ENCODE peak calls at places on chromosomes 3 and 15, in nine cellular contexts. One of them, this sample, is unnamed. For H3K36me3, the result is how much of the 10 kb centered on the place peaks cover.

GRCh38 chr3:59784164-59784563 is 734.3 kb upstream of the CFAP20DC start:
- DNase-seq in ovary: no peak
- DNase-seq in psoas muscle: no peak
- DNase-seq in fibroblast of lung: no peak
- DNase-seq in cardiac muscle cell: no peak
- DNase-seq in aorta: no peak
- DNase-seq in stomach: no peak
- DNase-seq in CD4-positive, alpha-beta memory T cell: no peak
- DNase-seq in GM23248: no peak
- DNase-seq in this sample: no peak

GRCh38 chr3:36457667-36458066 is 77.4 kb downstream of the STAC start:
- DNase-seq in stomach: no peak
- DNase-seq in psoas muscle: no peak
- DNase-seq in GM23248: no peak
- DNase-seq in ovary: no peak
- DNase-seq in CD4-positive, alpha-beta memory T cell: no peak
- DNase-seq in aorta: peak
- DNase-seq in fibroblast of lung: no peak
- DNase-seq in cardiac muscle cell: no peak
- DNase-seq in this sample: peak

GRCh38 chr3:143265501-143266070 is 146.0 kb downstream of the CHST2 start:
- DNase-seq in fibroblast of lung: peak
- DNase-seq in ovary: no peak
- DNase-seq in GM23248: no peak
- DNase-seq in aorta: no peak
- DNase-seq in cardiac muscle cell: no peak
- DNase-seq in psoas muscle: no peak
- DNase-seq in stomach: no peak
- DNase-seq in CD4-positive, alpha-beta memory T cell: no peak
- DNase-seq in this sample: no peak

GRCh38 chr3:155640098-155640497 is 104.8 kb downstream of the PLCH1 start:
- DNase-seq in aorta: no peak
- DNase-seq in CD4-positive, alpha-beta memory T cell: no peak
- DNase-seq in GM23248: no peak
- DNase-seq in ovary: no peak
- DNase-seq in stomach: no peak
- DNase-seq in fibroblast of lung: no peak
- DNase-seq in cardiac muscle cell: no peak
- DNase-seq in psoas muscle: no peak
- DNase-seq in this sample: no peak

GRCh38 chr3:139201446-139202225 is 142.2 kb upstream of the MRPS22 start:
- DNase-seq in psoas muscle: no peak
- DNase-seq in ovary: no peak
- DNase-seq in aorta: no peak
- DNase-seq in fibroblast of lung: no peak
- DNase-seq in GM23248: no peak
- DNase-seq in CD4-positive, alpha-beta memory T cell: no peak
- DNase-seq in stomach: no peak
- DNase-seq in cardiac muscle cell: no peak
- DNase-seq in this sample: no peak

GRCh38 chr15:66821307-66821706 is 119.3 kb downstream of the SMAD6 start:
- DNase-seq in psoas muscle: no peak
- DNase-seq in fibroblast of lung: no peak
- DNase-seq in CD4-positive, alpha-beta memory T cell: no peak
- DNase-seq in cardiac muscle cell: no peak
- DNase-seq in ovary: no peak
- DNase-seq in GM23248: no peak
- DNase-seq in aorta: no peak
- DNase-seq in stomach: no peak
- DNase-seq in this sample: no peak

GRCh38 chr15:89647191-89647851 is 7.9 kb downstream of the KIF7 start:
- DNase-seq in GM23248: peak
- DNase-seq in cardiac muscle cell: peak
- DNase-seq in aorta: peak
- DNase-seq in CD4-positive, alpha-beta memory T cell: peak
- DNase-seq in stomach: peak
- DNase-seq in ovary: peak
- DNase-seq in psoas muscle: peak
- DNase-seq in fibroblast of lung: peak
- DNase-seq in this sample: peak

GRCh38 chr15:68610825-68611224 is 32.0 kb downstream of the CORO2B start:
- DNase-seq in stomach: no peak
- DNase-seq in psoas muscle: no peak
- DNase-seq in aorta: no peak
- DNase-seq in GM23248: no peak
- DNase-seq in cardiac muscle cell: no peak
- DNase-seq in fibroblast of lung: no peak
- DNase-seq in ovary: no peak
- DNase-seq in CD4-positive, alpha-beta memory T cell: no peak
- DNase-seq in this sample: peak

GRCh38 chr3:18295171-18295920 is 129.8 kb downstream of the SATB1 start:
- DNase-seq in stomach: peak
- DNase-seq in fibroblast of lung: peak
- DNase-seq in ovary: no peak
- DNase-seq in cardiac muscle cell: peak
- DNase-seq in GM23248: peak
- DNase-seq in psoas muscle: no peak
- DNase-seq in CD4-positive, alpha-beta memory T cell: no peak
- DNase-seq in aorta: no peak
- DNase-seq in this sample: peak

GRCh38 chr15:41957021-41957897 is 15.1 kb downstream of the EHD4 start:
- DNase-seq in psoas muscle: no peak
- DNase-seq in GM23248: no peak
- DNase-seq in CD4-positive, alpha-beta memory T cell: no peak
- DNase-seq in stomach: no peak
- DNase-seq in cardiac muscle cell: peak
- DNase-seq in aorta: no peak
- DNase-seq in fibroblast of lung: no peak
- DNase-seq in ovary: no peak
- DNase-seq in this sample: no peak

GRCh38 chr3:153599685-153600084 is 437.7 kb downstream of the RAP2B start:
- DNase-seq in stomach: peak
- DNase-seq in psoas muscle: no peak
- DNase-seq in aorta: no peak
- DNase-seq in cardiac muscle cell: peak
- DNase-seq in ovary: no peak
- DNase-seq in GM23248: peak
- DNase-seq in fibroblast of lung: peak
- DNase-seq in CD4-positive, alpha-beta memory T cell: no peak
- DNase-seq in this sample: no peak

GRCh38 chr3:107810195-107811071 is 280.4 kb downstream of the CD47 start:
- DNase-seq in GM23248: peak
- DNase-seq in psoas muscle: no peak
- DNase-seq in CD4-positive, alpha-beta memory T cell: no peak
- DNase-seq in stomach: no peak
- DNase-seq in aorta: no peak
- DNase-seq in cardiac muscle cell: no peak
- DNase-seq in fibroblast of lung: peak
- DNase-seq in ovary: no peak
- DNase-seq in this sample: no peak

GRCh38 chr15:62888628-62889027 is 153.9 kb upstream of the TPM1 start:
- DNase-seq in GM23248: peak
- DNase-seq in fibroblast of lung: no peak
- DNase-seq in psoas muscle: no peak
- DNase-seq in cardiac muscle cell: no peak
- DNase-seq in aorta: no peak
- DNase-seq in stomach: no peak
- DNase-seq in CD4-positive, alpha-beta memory T cell: no peak
- DNase-seq in ovary: no peak
- DNase-seq in this sample: no peak

GRCh38 chr15:94882071-94882712 is 650.8 kb downstream of the MCTP2 start:
- DNase-seq in cardiac muscle cell: no peak
- DNase-seq in stomach: no peak
- DNase-seq in fibroblast of lung: no peak
- DNase-seq in psoas muscle: no peak
- DNase-seq in CD4-positive, alpha-beta memory T cell: no peak
- DNase-seq in ovary: no peak
- DNase-seq in aorta: no peak
- DNase-seq in GM23248: no peak
- DNase-seq in this sample: no peak

GRCh38 chr3:52897130-52898109 is at the start of gene STIMATE:
- DNase-seq in CD4-positive, alpha-beta memory T cell: peak
- DNase-seq in aorta: peak
- DNase-seq in GM23248: peak
- DNase-seq in cardiac muscle cell: peak
- DNase-seq in fibroblast of lung: peak
- DNase-seq in stomach: peak
- DNase-seq in psoas muscle: peak
- DNase-seq in ovary: peak
- DNase-seq in this sample: peak

GRCh38 chr3:21734746-21735145 is 16.3 kb downstream of the ZNF385D start:
- DNase-seq in ovary: no peak
- DNase-seq in aorta: no peak
- DNase-seq in fibroblast of lung: no peak
- DNase-seq in GM23248: peak
- DNase-seq in CD4-positive, alpha-beta memory T cell: no peak
- DNase-seq in stomach: no peak
- DNase-seq in cardiac muscle cell: no peak
- DNase-seq in psoas muscle: no peak
- DNase-seq in this sample: no peak

GRCh38 chr3:175186511-175186910 is 327.4 kb downstream of the NAALADL2 start:
- DNase-seq in psoas muscle: no peak
- DNase-seq in ovary: no peak
- DNase-seq in stomach: no peak
- DNase-seq in CD4-positive, alpha-beta memory T cell: no peak
- DNase-seq in aorta: no peak
- DNase-seq in GM23248: peak
- DNase-seq in fibroblast of lung: peak
- DNase-seq in cardiac muscle cell: no peak
- DNase-seq in this sample: no peak

GRCh38 chr15:60137711-60138396 is 133.7 kb downstream of the FOXB1 start:
- DNase-seq in ovary: no peak
- DNase-seq in aorta: no peak
- DNase-seq in CD4-positive, alpha-beta memory T cell: no peak
- DNase-seq in cardiac muscle cell: peak
- DNase-seq in stomach: no peak
- DNase-seq in GM23248: peak
- DNase-seq in psoas muscle: no peak
- DNase-seq in fibroblast of lung: no peak
- DNase-seq in this sample: no peak

GRCh38 chr3:171458056-171458856 is 1.9 kb downstream of the TNIK start:
- DNase-seq in psoas muscle: no peak
- DNase-seq in GM23248: peak
- DNase-seq in fibroblast of lung: peak
- DNase-seq in stomach: peak
- DNase-seq in cardiac muscle cell: no peak
- DNase-seq in ovary: no peak
- DNase-seq in CD4-positive, alpha-beta memory T cell: peak
- DNase-seq in aorta: no peak
- DNase-seq in this sample: peak

GRCh38 chr3:172285844-172286243 is 162.4 kb downstream of the GHSR start:
- DNase-seq in aorta: no peak
- DNase-seq in fibroblast of lung: peak
- DNase-seq in cardiac muscle cell: peak
- DNase-seq in ovary: no peak
- DNase-seq in stomach: no peak
- DNase-seq in psoas muscle: no peak
- DNase-seq in GM23248: peak
- DNase-seq in CD4-positive, alpha-beta memory T cell: no peak
- DNase-seq in this sample: no peak

DNA sequence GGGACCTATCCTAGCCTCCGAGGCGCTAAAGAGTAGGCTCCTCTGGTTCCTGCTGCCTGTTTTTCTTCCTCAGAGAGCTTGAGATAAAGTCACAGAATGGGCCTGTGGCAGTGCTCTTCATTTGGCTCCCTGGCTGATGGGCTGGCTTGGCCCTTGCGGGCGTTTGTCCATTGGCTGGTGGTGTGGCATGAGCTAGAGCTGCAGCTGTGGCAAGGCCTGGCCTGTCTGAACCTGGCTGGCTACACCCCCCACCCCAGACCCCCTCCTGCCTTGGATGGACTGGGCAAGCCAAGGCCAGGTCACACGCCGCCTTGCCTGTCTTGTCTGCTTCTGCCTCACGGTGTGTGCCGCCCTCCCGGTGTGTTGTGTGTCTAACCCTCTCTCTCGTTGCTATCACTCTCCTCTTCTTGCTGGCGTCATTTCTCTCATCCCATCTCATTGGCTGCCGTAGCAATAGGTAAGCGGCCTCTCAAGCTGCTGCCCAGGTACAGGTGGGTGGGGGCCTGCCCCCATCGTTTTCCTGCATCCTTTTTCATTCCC is 3.2 kb downstream of the AP2M1 start:
- DNase-seq in psoas muscle: no peak
- DNase-seq in fibroblast of lung: no peak
- DNase-seq in aorta: peak
- DNase-seq in cardiac muscle cell: no peak
- DNase-seq in stomach: no peak
- DNase-seq in ovary: no peak
- DNase-seq in CD4-positive, alpha-beta memory T cell: no peak
- DNase-seq in GM23248: no peak
- DNase-seq in this sample: no peak
- H3K36me3 ChIP-seq in psoas muscle: under half
- H3K36me3 ChIP-seq in fibroblast of lung: under half
- H3K36me3 ChIP-seq in aorta: under half
- H3K36me3 ChIP-seq in cardiac muscle cell: under half
- H3K36me3 ChIP-seq in stomach: half or more
- H3K36me3 ChIP-seq in ovary: under half
- H3K36me3 ChIP-seq in CD4-positive, alpha-beta memory T cell: half or more
- H3K36me3 ChIP-seq in GM23248: under half
- H3K36me3 ChIP-seq in this sample: half or more

GRCh38 chr15:38476120-38476519 is 22.2 kb downstream of the FAM98B start:
- DNase-seq in stomach: no peak
- DNase-seq in fibroblast of lung: no peak
- DNase-seq in aorta: no peak
- DNase-seq in cardiac muscle cell: no peak
- DNase-seq in GM23248: no peak
- DNase-seq in ovary: no peak
- DNase-seq in CD4-positive, alpha-beta memory T cell: no peak
- DNase-seq in psoas muscle: no peak
- DNase-seq in this sample: no peak
- H3K36me3 ChIP-seq in stomach: under half
- H3K36me3 ChIP-seq in fibroblast of lung: under half
- H3K36me3 ChIP-seq in aorta: under half
- H3K36me3 ChIP-seq in cardiac muscle cell: under half
- H3K36me3 ChIP-seq in GM23248: under half
- H3K36me3 ChIP-seq in ovary: under half
- H3K36me3 ChIP-seq in CD4-positive, alpha-beta memory T cell: under half
- H3K36me3 ChIP-seq in psoas muscle: under half
- H3K36me3 ChIP-seq in this sample: under half

DNA sequence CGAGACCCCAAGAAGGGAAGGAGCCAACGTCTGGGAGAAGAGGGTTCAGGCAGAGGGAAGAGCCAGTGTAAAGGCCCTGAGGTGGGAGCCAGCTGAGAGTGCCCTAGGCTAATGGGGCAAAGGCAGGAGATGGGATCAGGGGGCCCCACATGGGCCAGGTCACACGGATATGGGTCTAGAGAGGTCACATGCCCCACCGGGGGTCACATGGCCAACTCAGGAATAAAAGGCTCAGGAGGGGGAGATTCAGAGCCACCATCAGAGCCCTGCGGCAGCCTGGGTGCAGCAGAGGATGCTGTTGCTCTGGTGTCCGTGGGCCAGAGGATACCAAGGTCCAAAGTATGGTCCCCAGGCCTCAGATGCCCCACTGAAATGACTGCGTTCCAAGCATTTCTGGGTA is 55.3 kb upstream of the SLC6A6 start:
- DNase-seq in fibroblast of lung: no peak
- DNase-seq in aorta: no peak
- DNase-seq in stomach: no peak
- DNase-seq in psoas muscle: no peak
- DNase-seq in ovary: no peak
- DNase-seq in cardiac muscle cell: no peak
- DNase-seq in CD4-positive, alpha-beta memory T cell: no peak
- DNase-seq in GM23248: no peak
- DNase-seq in this sample: no peak
- H3K36me3 ChIP-seq in fibroblast of lung: under half
- H3K36me3 ChIP-seq in aorta: under half
- H3K36me3 ChIP-seq in stomach: under half
- H3K36me3 ChIP-seq in psoas muscle: under half
- H3K36me3 ChIP-seq in ovary: under half
- H3K36me3 ChIP-seq in cardiac muscle cell: under half
- H3K36me3 ChIP-seq in CD4-positive, alpha-beta memory T cell: under half
- H3K36me3 ChIP-seq in GM23248: under half
- H3K36me3 ChIP-seq in this sample: under half

GRCh38 chr3:196737655-196738054 is 2.0 kb upstream of the PAK2 start:
- DNase-seq in psoas muscle: no peak
- DNase-seq in GM23248: no peak
- DNase-seq in cardiac muscle cell: no peak
- DNase-seq in fibroblast of lung: no peak
- DNase-seq in aorta: no peak
- DNase-seq in ovary: no peak
- DNase-seq in CD4-positive, alpha-beta memory T cell: no peak
- DNase-seq in stomach: no peak
- DNase-seq in this sample: no peak
- H3K36me3 ChIP-seq in psoas muscle: under half
- H3K36me3 ChIP-seq in GM23248: under half
- H3K36me3 ChIP-seq in cardiac muscle cell: under half
- H3K36me3 ChIP-seq in fibroblast of lung: under half
- H3K36me3 ChIP-seq in aorta: under half
- H3K36me3 ChIP-seq in ovary: under half
- H3K36me3 ChIP-seq in CD4-positive, alpha-beta memory T cell: under half
- H3K36me3 ChIP-seq in stomach: under half
- H3K36me3 ChIP-seq in this sample: under half

This sample was measured in left ventricle myocardium inferior.